ENCODE peak calls at places on chromosomes 11 and 22, in eight cellular contexts. P is CD8-positive, alpha-beta T cell; H is ascending aorta; R is cardiac muscle cell; T is tibial nerve; F is OCI-LY7; J is HCT116; O is GM23338. S is an unnamed sample. For H3K4me1, the result is how much of the 10 kb centered on the place peaks cover.

GRCh38 chr22:50665738-50666137 is 6.9 kb upstream of the SHANK3 start:
- DNase-seq in P (no peak), H (no peak), R (no peak), T (no peak), F (peak), J (no peak), O (no peak), S (no peak)

GRCh38 chr11:105156231-105156630 is 16.7 kb upstream of the CARD18 start:
- DNase-seq in P (no peak), H (no peak), R (no peak), T (no peak), F (no peak), J (no peak), O (peak), S (no peak)

GRCh38 chr11:64285885-64286800 is 495 bp downstream of the GPR137 start:
- DNase-seq in P (no peak), H (no peak), R (no peak), T (no peak), F (peak), J (no peak), O (no peak), S (no peak)

GRCh38 chr11:111819161-111820058 is 52.0 kb downstream of the ALG9 start:
- DNase-seq in P (no peak), H (no peak), R (no peak), T (no peak), F (no peak), J (no peak), O (no peak), S (no peak)

GRCh38 chr11:74592441-74593362 is at the start of gene POLD3:
- DNase-seq in P (peak), H (peak), R (peak), T (peak), F (peak), J (peak), O (peak), S (peak)

GRCh38 chr11:71247551-71248250 is 4.7 kb downstream of the SHANK2 start:
- DNase-seq in P (no peak), H (no peak), R (no peak), T (no peak), F (no peak), J (no peak), O (peak), S (no peak)

GRCh38 chr11:61969838-61970452 is 2.5 kb upstream of the FTH1 start:
- DNase-seq in P (no peak), H (no peak), R (no peak), T (no peak), F (no peak), J (no peak), O (no peak), S (no peak)

GRCh38 chr11:32005786-32006406 is 85.0 kb upstream of the RCN1 start:
- DNase-seq in P (no peak), H (no peak), R (no peak), T (no peak), F (no peak), J (no peak), O (no peak), S (no peak)

GRCh38 chr11:35134403-35135126 is 4.4 kb upstream of the CD44 start:
- DNase-seq in P (no peak), H (no peak), R (no peak), T (no peak), F (no peak), J (no peak), O (no peak), S (no peak)

GRCh38 chr11:134261626-134262488 is 8.5 kb downstream of the ACAD8 start:
- DNase-seq in P (peak), H (no peak), R (peak), T (no peak), F (peak), J (peak), O (peak), S (no peak)

GRCh38 chr22:49479566-49479965 is 348.1 kb downstream of the BRD1 start:
- DNase-seq in P (no peak), H (no peak), R (no peak), T (no peak), F (no peak), J (no peak), O (no peak), S (no peak)

GRCh38 chr11:131588057-131588456 is 217.6 kb downstream of the NTM start:
- DNase-seq in P (no peak), H (no peak), R (no peak), T (no peak), F (no peak), J (no peak), O (no peak), S (no peak)

GRCh38 chr11:131582021-131582531 is 211.7 kb downstream of the NTM start:
- DNase-seq in P (no peak), H (no peak), R (no peak), T (no peak), F (no peak), J (no peak), O (no peak), S (no peak)

GRCh38 chr11:131583823-131584222 is 213.4 kb downstream of the NTM start:
- DNase-seq in P (no peak), H (no peak), R (no peak), T (no peak), F (no peak), J (no peak), O (no peak), S (no peak)

GRCh38 chr11:131581006-131581405 is 210.6 kb downstream of the NTM start:
- DNase-seq in P (no peak), H (no peak), R (no peak), T (no peak), F (no peak), J (no peak), O (no peak), S (no peak)

GRCh38 chr11:131584694-131585592 is 214.5 kb downstream of the NTM start:
- DNase-seq in P (no peak), H (no peak), R (peak), T (no peak), F (peak), J (no peak), O (peak), S (no peak)
- H3K27ac ChIP-seq in P (no peak), H (no peak), R (no peak), T (no peak), F (no peak), J (no peak), O (no peak), S (no peak)

GRCh38 chr11:1152316-1153104 is 5.2 kb upstream of the MUC5AC start:
- DNase-seq in P (peak), H (no peak), R (no peak), T (no peak), F (no peak), J (no peak), O (no peak), S (no peak)
- TF ChIP-seq CTCF in P (no peak), H (no peak), R (no peak), T (no peak), F (no peak), J (no peak), O (no peak), S (no peak)

DNA sequence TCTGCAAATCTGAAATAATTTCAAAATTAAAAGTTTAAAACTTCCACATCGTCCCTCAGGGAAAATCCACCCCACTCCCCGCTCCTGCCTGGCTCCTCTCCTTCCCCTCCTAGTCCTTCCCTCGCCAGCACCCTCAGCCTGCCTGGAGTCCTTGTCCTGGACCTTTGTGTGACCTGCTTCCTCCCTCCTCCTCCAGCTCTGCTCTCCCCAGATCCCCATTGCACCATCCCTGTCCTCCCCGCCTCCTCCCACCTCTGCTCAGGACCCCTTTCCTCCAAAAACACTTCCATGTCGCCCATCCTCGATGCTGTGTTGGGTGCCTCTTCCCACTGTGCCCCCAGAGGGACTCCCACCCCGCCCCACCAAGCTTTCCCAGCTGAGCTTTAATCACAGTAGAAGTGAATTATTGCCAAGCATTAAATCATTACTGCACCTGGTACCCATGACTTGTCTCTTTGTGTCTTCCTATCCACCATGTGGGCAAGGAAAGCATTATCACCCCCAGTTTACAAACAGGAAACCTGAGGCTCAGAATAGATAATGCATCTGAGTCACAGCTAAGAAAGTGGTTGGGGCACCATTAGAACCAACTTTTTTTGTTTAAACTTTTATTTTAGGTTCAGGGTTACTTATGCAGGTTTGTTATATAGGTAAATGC is 2.4 kb upstream of the ZP1 start:
- DNase-seq in P (no peak), H (no peak), R (no peak), T (no peak), F (no peak), J (no peak), O (no peak), S (peak)
- H3K4me1 ChIP-seq in P (under half), H (under half), R (under half), T (under half), F (under half), J (under half), O (under half), S (under half)

GRCh38 chr22:42808516-42808915 is 48.6 kb downstream of the ARFGAP3 start:
- DNase-seq in P (no peak), H (no peak), R (no peak), T (no peak), F (no peak), J (no peak), O (no peak), S (no peak)

GRCh38 chr22:42805016-42805997 is 51.8 kb downstream of the ARFGAP3 start:
- DNase-seq in P (no peak), H (no peak), R (no peak), T (no peak), F (no peak), J (no peak), O (peak), S (peak)

GRCh38 chr22:42803454-42803853 is 53.6 kb downstream of the ARFGAP3 start:
- DNase-seq in P (no peak), H (no peak), R (no peak), T (no peak), F (no peak), J (no peak), O (no peak), S (no peak)

GRCh38 chr22:42807185-42807584 is 49.9 kb downstream of the ARFGAP3 start:
- DNase-seq in P (no peak), H (no peak), R (no peak), T (no peak), F (no peak), J (no peak), O (no peak), S (no peak)

GRCh38 chr22:42805998-42806481 is 51.0 kb downstream of the ARFGAP3 start:
- DNase-seq in P (no peak), H (no peak), R (no peak), T (no peak), F (no peak), J (no peak), O (no peak), S (no peak)
- H3K27ac ChIP-seq in P (no peak), H (peak), R (no peak), T (peak), F (no peak), J (peak), O (no peak), S (peak)

DNA sequence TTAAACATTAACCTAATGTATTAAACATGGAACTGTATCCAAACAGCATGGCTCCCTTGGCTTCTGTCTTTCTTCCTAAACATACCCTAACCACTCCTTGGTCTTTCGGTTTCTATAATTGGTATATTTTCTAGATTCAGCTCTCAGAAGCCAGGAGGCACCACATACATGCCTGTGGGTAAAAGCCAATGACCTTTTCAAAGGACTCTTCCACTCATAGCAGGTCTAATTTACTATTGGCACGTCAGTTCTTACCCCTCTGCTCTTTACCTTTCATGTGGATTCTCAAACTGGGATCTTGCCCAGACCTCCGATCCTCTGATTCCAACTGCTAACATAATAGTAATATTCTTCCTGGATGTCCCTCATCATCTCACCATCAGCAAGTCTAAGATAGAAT is 835.1 kb downstream of the NTM start:
- DNase-seq in P (no peak), H (no peak), R (no peak), T (no peak), F (no peak), J (no peak), O (no peak), S (no peak)
- TF ChIP-seq CTCF in P (no peak), H (no peak), R (no peak), T (no peak), F (no peak), J (no peak), O (no peak), S (no peak)

S was measured in lower lobe of right lung.